ENCODE peak calls at places on chromosomes 16 and 17, in eight cellular contexts. U, W, Q, K, X, J, V and O are unnamed samples.
A peak's percentile ranks its signal among the peaks of the same experiment; 100 is the strongest.

GRCh38 chr17:76353004-76353598 is 615 bp downstream of the PRPSAP1 start:
- DNase-seq in K (peak; percentile 47), J (no peak), U (no peak), Q (no peak), X (no peak), V (no peak), W (peak; percentile 76), O (no peak)

GRCh38 chr17:13601317-13601775 is 383 bp downstream of the HS3ST3A1 start:
- DNase-seq in K (no peak), V (no peak), Q (no peak), W (no peak), X (no peak), J (no peak), U (no peak), O (no peak)

GRCh38 chr16:82523786-82524185 is 103.0 kb upstream of the CDH13 start:
- DNase-seq in W (no peak), Q (no peak), V (no peak), J (peak; percentile 48), K (peak; percentile 61), U (no peak), X (no peak), O (no peak)

GRCh38 chr17:38452719-38453118 is 24.5 kb downstream of the ARHGAP23 start:
- DNase-seq in K (no peak), V (no peak), U (no peak), W (no peak), X (no peak), Q (no peak), J (no peak), O (no peak)

GRCh38 chr17:55825213-55825612 is 74.4 kb downstream of the PCTP start:
- DNase-seq in W (peak; percentile 13), U (no peak), X (no peak), Q (no peak), J (no peak), V (no peak), K (peak; percentile 7), O (no peak)

GRCh38 chr17:57995076-57995956 is 7.3 kb upstream of the VEZF1 start:
- DNase-seq in V (peak; percentile 12), X (peak; percentile 80), K (peak; percentile 61), U (peak; percentile 27), J (peak; percentile 69), W (peak; percentile 95), Q (peak; percentile 60), O (no peak)

GRCh38 chr16:19008245-19008644 is 24.5 kb downstream of the TMC7 start:
- DNase-seq in V (no peak), Q (no peak), X (no peak), U (no peak), W (no peak), K (peak; percentile 94), J (peak; percentile 98), O (no peak)

GRCh38 chr16:10988164-10988803 is 43.9 kb downstream of the CLEC16A start:
- DNase-seq in Q (no peak), W (peak; percentile 28), V (no peak), K (no peak), U (peak; percentile 5), J (no peak), X (no peak), O (no peak)

GRCh38 chr16:83258366-83258765 is 549.4 kb upstream of the HSBP1 start:
- DNase-seq in V (no peak), U (no peak), K (no peak), W (no peak), X (no peak), Q (no peak), J (no peak), O (no peak)

GRCh38 chr17:10316986-10317834 is 55.6 kb downstream of the MYH13 start:
- DNase-seq in V (peak; percentile 14), U (no peak), W (peak; percentile 50), Q (peak; percentile 79), X (peak; percentile 31), K (no peak), J (no peak), O (no peak)

GRCh38 chr16:29748077-29748759 is 2.4 kb upstream of the C16orf54 start:
- DNase-seq in U (no peak), X (no peak), V (no peak), Q (no peak), K (no peak), W (no peak), J (no peak), O (no peak)

GRCh38 chr16:16780588-16780987 is 401.6 kb downstream of the NPIPA7 start:
- DNase-seq in U (no peak), W (no peak), K (no peak), J (no peak), Q (no peak), X (no peak), V (no peak), O (no peak)

GRCh38 chr16:50822671-50823070 is 80.8 kb downstream of the CYLD start:
- DNase-seq in K (no peak), U (no peak), V (no peak), W (no peak), X (no peak), J (no peak), Q (no peak), O (no peak)

GRCh38 chr17:38871247-38871991 is 1.6 kb downstream of the LASP1 start:
- DNase-seq in V (no peak), J (peak; percentile 71), W (peak; percentile 92), X (no peak), U (peak; percentile 51), Q (peak; percentile 83), K (peak; percentile 73), O (peak; percentile 38)

GRCh38 chr16:4315185-4316102 is at the start of gene GLIS2:
- DNase-seq in V (peak; percentile 29), W (peak; percentile 78), K (peak; percentile 59), X (peak; percentile 28), U (no peak), Q (peak; percentile 67), J (peak; percentile 86), O (peak; percentile 55)

GRCh38 chr16:27362570-27363245 is 39.3 kb upstream of the IL21R start:
- DNase-seq in X (no peak), K (no peak), V (no peak), J (no peak), Q (no peak), U (no peak), W (no peak), O (no peak)

DNA sequence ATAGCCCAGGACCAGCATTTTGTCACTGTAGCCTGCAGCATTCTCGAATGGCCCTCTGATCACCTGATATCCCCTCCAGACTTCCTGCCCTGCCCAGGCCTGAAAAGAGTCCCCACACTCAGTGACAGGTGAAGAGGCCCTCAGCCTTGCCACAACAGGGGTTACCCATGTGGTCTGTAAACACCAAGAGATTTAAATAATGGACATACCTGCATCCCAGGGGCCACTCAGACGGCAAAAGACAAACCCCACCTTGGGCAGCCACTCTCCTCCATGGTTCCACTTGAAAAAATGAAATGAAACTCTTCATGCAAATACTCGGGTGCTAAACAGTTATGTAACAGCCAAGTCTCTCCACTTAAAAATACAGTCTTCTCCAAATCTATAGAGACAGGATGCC is 22.8 kb upstream of the PECAM1 start:
- DNase-seq in V (no peak), Q (no peak), U (no peak), W (no peak), K (no peak), X (no peak), J (no peak), O (no peak)
- H3K9me3 ChIP-seq in V (no peaks in the 10 kb centered on the region), Q (no peaks in the 10 kb centered on the region), U (no peaks in the 10 kb centered on the region), W (no peaks in the 10 kb centered on the region), K (no peaks in the 10 kb centered on the region), X (no peaks in the 10 kb centered on the region), J (no peaks in the 10 kb centered on the region), O (no peaks in the 10 kb centered on the region)

GRCh38 chr17:83198366-83199341 is 119.2 kb downstream of the METRNL start:
- DNase-seq in U (no peak), W (no peak), Q (peak; percentile 19), K (no peak), X (no peak), J (no peak), V (no peak), O (peak; percentile 1)

GRCh38 chr17:83201206-83202001 is 122.0 kb downstream of the METRNL start:
- DNase-seq in Q (peak; percentile 18), J (no peak), V (no peak), X (no peak), W (no peak), K (no peak), U (no peak), O (peak; percentile 3)

GRCh38 chr17:83200231-83200699 is 120.9 kb downstream of the METRNL start:
- DNase-seq in U (no peak), J (peak; percentile 39), X (no peak), K (no peak), W (no peak), Q (peak; percentile 83), V (peak; percentile 63), O (no peak)

GRCh38 chr17:83200746-83201145 is 121.3 kb downstream of the METRNL start:
- DNase-seq in K (no peak), W (no peak), J (no peak), Q (peak; percentile 22), X (no peak), V (no peak), U (no peak), O (peak; percentile 6)

GRCh38 chr17:83199500-83200201 is 120.2 kb downstream of the METRNL start:
- DNase-seq in K (no peak), U (no peak), J (no peak), Q (peak; percentile 55), W (no peak), V (peak; percentile 20), X (no peak), O (no peak)
- H3K9me3 ChIP-seq in K (no peaks in the 10 kb centered on the region), U (no peaks in the 10 kb centered on the region), J (no peaks in the 10 kb centered on the region), Q (no peaks in the 10 kb centered on the region), W (no peaks in the 10 kb centered on the region), V (no peaks in the 10 kb centered on the region), X (peaks cover 15% of the 10 kb centered on the region), O (no peaks in the 10 kb centered on the region)

DNA sequence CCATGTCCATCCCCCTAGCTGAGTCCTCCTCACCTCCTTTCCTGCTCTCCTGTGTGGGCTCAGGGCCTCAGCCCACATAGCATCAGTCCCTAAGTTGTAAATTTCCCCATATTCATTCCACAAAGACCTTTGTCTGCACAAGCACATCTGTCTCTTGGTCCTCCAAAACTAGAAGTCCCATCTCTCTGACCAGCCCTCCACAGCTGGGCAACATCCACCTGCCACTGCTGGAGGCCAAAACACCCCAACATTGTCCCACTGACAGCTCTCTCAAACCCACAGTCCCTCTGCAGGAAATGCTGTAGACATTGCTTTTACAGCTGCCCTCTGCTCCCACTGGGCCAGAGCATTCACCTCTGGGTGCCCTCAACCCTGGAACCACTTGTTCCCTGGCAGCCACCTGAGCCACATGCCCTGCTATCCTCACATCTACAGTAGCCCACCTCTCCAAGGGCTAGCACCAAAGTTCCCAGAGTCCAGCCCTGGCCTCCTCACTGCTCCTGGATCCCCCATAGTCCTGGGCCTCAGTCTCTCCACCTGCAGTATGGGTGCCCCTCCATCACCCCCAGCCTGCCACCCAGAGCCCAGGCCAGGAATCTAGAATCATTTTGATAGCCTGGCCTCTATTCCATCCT is 1722.7 kb downstream of the TP53TG3F start:
- DNase-seq in K (no peak), U (no peak), Q (no peak), V (no peak), W (no peak), J (no peak), X (no peak), O (no peak)
- H3K9me3 ChIP-seq in K (peaks cover 18% of the 10 kb centered on the region), U (peaks cover 9% of the 10 kb centered on the region), Q (no peaks in the 10 kb centered on the region), V (no peaks in the 10 kb centered on the region), W (no peaks in the 10 kb centered on the region), J (no peaks in the 10 kb centered on the region), X (no peaks in the 10 kb centered on the region), O (no peaks in the 10 kb centered on the region)

GRCh38 chr16:2763173-2763572 is 10.7 kb downstream of the SRRM2 start:
- DNase-seq in U (no peak), W (no peak), Q (no peak), K (no peak), J (no peak), V (no peak), X (no peak), O (no peak)
- H3K9me3 ChIP-seq in U (no peaks in the 10 kb centered on the region), W (no peaks in the 10 kb centered on the region), Q (no peaks in the 10 kb centered on the region), K (no peaks in the 10 kb centered on the region), J (no peaks in the 10 kb centered on the region), V (no peaks in the 10 kb centered on the region), X (no peaks in the 10 kb centered on the region), O (no peaks in the 10 kb centered on the region)

GRCh38 chr16:35146723-35147458 is 1687.5 kb downstream of the TP53TG3F start:
- DNase-seq in W (no peak), J (no peak), U (no peak), Q (no peak), K (no peak), V (no peak), X (no peak), O (no peak)
- H3K9me3 ChIP-seq in W (peaks cover 5% of the 10 kb centered on the region), J (no peaks in the 10 kb centered on the region), U (peaks cover 30% of the 10 kb centered on the region), Q (peaks cover 19% of the 10 kb centered on the region), K (peaks cover 14% of the 10 kb centered on the region), V (no peaks in the 10 kb centered on the region), X (peaks cover 13% of the 10 kb centered on the region), O (no peaks in the 10 kb centered on the region)